ENCODE peak calls at places on chromosome 7, in seven cellular contexts. D is GM12892, C is K562, M is IMR-90, Z is HCT116, N is prostate gland, O is lower leg skin. Q is an unnamed sample.

GRCh38 chr7:1973321-1974251 is 259.2 kb downstream of the MAD1L1 start:
- DNase-seq in D (no peak), C (no peak), M (no peak), Z (no peak), N (no peak), O (no peak), Q (no peak)

GRCh38 chr7:99221866-99222265 is 14.0 kb upstream of the KPNA7 start:
- DNase-seq in D (no peak), C (no peak), M (no peak), Z (no peak), N (no peak), O (no peak), Q (no peak)

GRCh38 chr7:38880035-38880434 is 29.0 kb downstream of the VPS41 start:
- DNase-seq in D (no peak), C (no peak), M (no peak), Z (no peak), N (no peak), O (no peak), Q (no peak)

GRCh38 chr7:96484091-96484490 is 162.2 kb upstream of the SLC25A13 start:
- DNase-seq in D (no peak), C (no peak), M (no peak), Z (no peak), N (no peak), O (no peak), Q (no peak)

GRCh38 chr7:143013473-143013872 is 13.5 kb downstream of the OR9A2 start:
- DNase-seq in D (no peak), C (no peak), M (no peak), Z (no peak), N (no peak), O (no peak), Q (no peak)

GRCh38 chr7:48424731-48425130 is 253.5 kb downstream of the ABCA13 start:
- DNase-seq in D (no peak), C (peak; percentile 16), M (peak; percentile 6), Z (no peak), N (no peak), O (no peak), Q (no peak)

GRCh38 chr7:1664711-1665591 is 5.1 kb upstream of the ELFN1 start:
- DNase-seq in D (peak; percentile 76), C (peak; percentile 80), M (peak; percentile 41), Z (peak; percentile 18), N (peak; percentile 39), O (no peak), Q (peak; percentile 99)

GRCh38 chr7:139035588-139036353 is at the start of gene ZC3HAV1L:
- DNase-seq in D (peak; percentile 72), C (no peak), M (peak; percentile 63), Z (peak; percentile 27), N (peak; percentile 36), O (peak; percentile 35), Q (no peak)

GRCh38 chr7:143250199-143250598 is 13.0 kb upstream of the GSTK1 start:
- DNase-seq in D (no peak), C (no peak), M (no peak), Z (no peak), N (no peak), O (no peak), Q (no peak)

GRCh38 chr7:50450691-50451051 is 521 bp upstream of the FIGNL1 start:
- DNase-seq in D (no peak), C (no peak), M (no peak), Z (no peak), N (no peak), O (no peak), Q (no peak)

GRCh38 chr7:127912901-127913300 is 118.3 kb downstream of the LRRC4 start:
- DNase-seq in D (no peak), C (no peak), M (no peak), Z (no peak), N (peak; percentile 14), O (no peak), Q (no peak)

GRCh38 chr7:2016021-2016631 is 216.6 kb downstream of the MAD1L1 start:
- DNase-seq in D (no peak), C (no peak), M (no peak), Z (no peak), N (no peak), O (no peak), Q (no peak)

GRCh38 chr7:2172311-2173183 is 60.2 kb downstream of the MAD1L1 start:
- DNase-seq in D (no peak), C (no peak), M (peak; percentile 97), Z (no peak), N (peak; percentile 90), O (no peak), Q (no peak)

GRCh38 chr7:117285821-117286220 is 37.0 kb downstream of the WNT2 start:
- DNase-seq in D (no peak), C (no peak), M (peak; percentile 59), Z (no peak), N (no peak), O (no peak), Q (no peak)

GRCh38 chr7:139562972-139563565 is 39.6 kb downstream of the CLEC2L start:
- DNase-seq in D (no peak), C (no peak), M (no peak), Z (no peak), N (no peak), O (no peak), Q (no peak)

GRCh38 chr7:46134795-46135194 is 213.7 kb upstream of the IGFBP3 start:
- DNase-seq in D (no peak), C (no peak), M (no peak), Z (no peak), N (no peak), O (no peak), Q (no peak)

GRCh38 chr7:113812881-113813280 is 105.9 kb downstream of the PPP1R3A start:
- DNase-seq in D (no peak), C (no peak), M (peak; percentile 29), Z (no peak), N (no peak), O (no peak), Q (no peak)

GRCh38 chr7:139730746-139731612 is 46.8 kb downstream of the HIPK2 start:
- DNase-seq in D (no peak), C (no peak), M (peak; percentile 72), Z (no peak), N (peak; percentile 40), O (no peak), Q (no peak)

GRCh38 chr7:125423444-125424155 is 494.0 kb upstream of the POT1 start:
- DNase-seq in D (no peak), C (no peak), M (no peak), Z (no peak), N (no peak), O (no peak), Q (peak; percentile 2)

GRCh38 chr7:141076377-141076776 is 2.5 kb downstream of the TMEM178B start:
- DNase-seq in D (no peak), C (no peak), M (no peak), Z (no peak), N (no peak), O (no peak), Q (no peak)

GRCh38 chr7:129949292-129950133 is 3.2 kb downstream of the UBE2H start:
- DNase-seq in D (no peak), C (no peak), M (peak; percentile 85), Z (peak; percentile 40), N (peak; percentile 25), O (peak; percentile 37), Q (no peak)
- TF ChIP-seq POLR2A in D (no peak), C (no peak), M (peak; percentile 50), Z (no peak), N (peak; percentile 8), O (no peak), Q (no peak)

GRCh38 chr7:30911561-30911969 is at the start of gene AQP1:
- DNase-seq in D (no peak), C (peak; percentile 64), M (no peak), Z (no peak), N (no peak), O (peak; percentile 44), Q (no peak)
- TF ChIP-seq POLR2A in D (no peak), C (no peak), M (no peak), Z (no peak), N (no peak), O (no peak), Q (no peak)

DNA sequence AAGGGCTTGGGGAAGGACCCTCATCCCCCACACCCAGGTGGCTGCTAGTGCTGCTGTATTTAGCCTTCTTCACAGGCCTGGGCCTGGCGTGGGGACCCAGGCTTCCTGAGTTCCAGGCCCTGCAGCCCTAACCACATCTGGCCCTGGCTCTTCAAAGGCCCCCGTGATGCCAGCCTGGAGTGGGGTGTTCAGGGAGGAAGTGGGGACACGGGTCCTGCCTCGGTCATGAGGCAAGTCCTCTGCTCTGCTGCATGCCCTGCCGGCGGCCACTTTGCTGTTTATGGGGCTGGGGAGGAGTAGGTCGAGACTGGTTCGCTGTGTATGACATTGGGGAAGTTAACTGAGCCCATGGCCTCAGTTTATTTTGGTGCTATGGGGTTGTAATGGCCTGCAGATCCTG is 8.5 kb upstream of the AQP1 start:
- DNase-seq in D (no peak), C (no peak), M (no peak), Z (no peak), N (no peak), O (no peak), Q (no peak)
- TF ChIP-seq POLR2A in D (no peak), C (no peak), M (no peak), Z (no peak), N (no peak), O (no peak), Q (no peak)

GRCh38 chr7:100606313-100606712 is 4.2 kb downstream of the PCOLCE start:
- DNase-seq in D (no peak), C (no peak), M (no peak), Z (no peak), N (no peak), O (no peak), Q (no peak)

GRCh38 chr7:100602889-100603696 is 930 bp downstream of the PCOLCE start:
- DNase-seq in D (no peak), C (peak; percentile 74), M (peak; percentile 82), Z (no peak), N (no peak), O (peak; percentile 66), Q (no peak)

GRCh38 chr7:100604976-100605911 is 3.1 kb downstream of the PCOLCE start:
- DNase-seq in D (no peak), C (peak; percentile 82), M (no peak), Z (no peak), N (no peak), O (no peak), Q (no peak)

GRCh38 chr7:100603697-100604077 is 1.5 kb downstream of the PCOLCE start:
- DNase-seq in D (no peak), C (peak; percentile 42), M (peak; percentile 23), Z (no peak), N (no peak), O (no peak), Q (no peak)

DNA sequence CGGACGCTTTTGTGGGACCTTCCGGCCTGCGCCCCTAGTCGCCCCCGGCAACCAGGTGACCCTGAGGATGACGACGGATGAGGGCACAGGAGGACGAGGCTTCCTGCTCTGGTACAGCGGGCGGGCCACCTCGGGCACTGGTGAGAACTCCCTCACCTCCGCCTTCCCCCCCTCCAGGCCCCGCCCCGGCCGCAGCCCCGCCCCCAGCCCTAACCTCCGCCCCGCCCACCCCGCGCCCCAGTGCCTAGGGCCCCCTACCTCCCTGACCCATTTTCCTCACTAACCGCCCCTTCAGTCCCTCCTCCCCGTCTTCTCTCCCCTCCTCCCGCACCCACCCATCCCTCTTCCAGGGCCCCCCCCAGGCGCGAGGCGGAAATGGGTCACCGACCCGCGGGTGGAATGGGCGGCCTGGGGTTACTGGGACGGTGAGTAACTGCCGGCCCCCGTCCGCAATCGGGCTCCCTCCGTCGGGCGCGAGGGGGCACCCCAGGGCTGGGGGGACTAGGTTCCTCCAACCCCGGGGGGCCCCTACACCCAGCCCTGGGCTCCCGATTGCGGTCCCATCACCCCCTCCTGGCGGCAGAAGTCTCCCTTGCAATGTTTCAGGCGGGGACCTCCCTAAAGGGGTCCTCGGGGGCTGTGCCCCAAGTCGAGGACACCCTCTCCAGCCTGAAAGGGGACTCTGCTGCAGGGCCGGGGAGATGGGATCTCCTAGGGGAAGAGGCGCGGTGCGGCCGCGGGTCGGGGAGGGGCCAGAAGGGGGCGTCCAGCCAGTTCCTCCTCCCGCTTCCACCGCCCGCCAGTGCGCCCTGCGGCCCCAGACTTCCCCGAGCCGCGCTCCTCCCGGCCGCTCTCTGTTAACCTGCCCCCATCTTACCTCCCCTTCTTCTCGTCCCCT is 2.2 kb downstream of the PCOLCE start:
- DNase-seq in D (peak; percentile 96), C (peak; percentile 93), M (peak; percentile 46), Z (no peak), N (peak; percentile 54), O (peak; percentile 59), Q (peak; percentile 84)
- TF ChIP-seq POLR2A in D (no peak), C (peak; percentile 40), M (no peak), Z (no peak), N (peak; percentile 43), O (no peak), Q (peak; percentile 58)

Q was measured in H54.